ENCODE peak calls at places on chromosomes 7 and 10, in seven cellular contexts. L is Panc1, H is mammary epithelial cell, W is ovary, D is IMR-90, Z is BJ, X is endothelial cell of umbilical vein. B is an unnamed sample.

GRCh38 chr10:16478801-16479200 is 42.0 kb downstream of the PTER start:
- DNase-seq in X (no peak), L (no peak), H (no peak), W (no peak), Z (no peak), D (no peak), B (no peak)

GRCh38 chr10:95504187-95504800 is 56.9 kb downstream of the SORBS1 start:
- DNase-seq in W (no peak), L (no peak), H (no peak), D (no peak), X (no peak), Z (no peak), B (no peak)

GRCh38 chr7:81846398-81846797 is 76.6 kb upstream of the HGF start:
- DNase-seq in L (no peak), Z (peak; percentile 22), H (no peak), D (peak; percentile 74), X (peak; percentile 53), W (no peak), B (peak; percentile 26)

GRCh38 chr7:105594034-105594433 is 12.7 kb upstream of the EFCAB10 start:
- DNase-seq in X (no peak), Z (no peak), W (no peak), L (no peak), H (no peak), D (no peak), B (no peak)

GRCh38 chr7:69756235-69756634 is 158.0 kb downstream of the AUTS2 start:
- DNase-seq in H (no peak), D (no peak), Z (no peak), X (no peak), W (no peak), L (no peak), B (no peak)

GRCh38 chr7:40059057-40059456 is 75.4 kb downstream of the MPLKIP start:
- DNase-seq in W (no peak), H (no peak), X (no peak), D (no peak), L (no peak), Z (no peak), B (no peak)

GRCh38 chr10:119029613-119030420 is at the start of gene NANOS1:
- DNase-seq in D (peak; percentile 21), X (peak; percentile 12), L (no peak), Z (no peak), W (no peak), H (peak; percentile 39), B (no peak)

GRCh38 chr7:150663802-150664494 is 21.6 kb upstream of the GIMAP2 start:
- DNase-seq in H (no peak), D (no peak), W (no peak), L (no peak), X (no peak), Z (no peak), B (no peak)

GRCh38 chr10:13160934-13161266 is 458 bp upstream of the MCM10 start:
- DNase-seq in X (no peak), H (no peak), D (no peak), W (no peak), Z (no peak), L (no peak), B (no peak)

GRCh38 chr7:86391813-86392212 is 251.9 kb upstream of the GRM3 start:
- DNase-seq in W (no peak), H (no peak), L (no peak), X (no peak), D (no peak), Z (no peak), B (no peak)

GRCh38 chr10:79342811-79343541 is 4.3 kb upstream of the PPIF start:
- DNase-seq in X (no peak), L (no peak), H (no peak), W (peak; percentile 17), Z (no peak), D (peak; percentile 29), B (no peak)

GRCh38 chr10:49542353-49542752 is 3.4 kb upstream of the ERCC6 start:
- DNase-seq in W (no peak), D (no peak), L (no peak), Z (no peak), H (no peak), X (no peak), B (no peak)

GRCh38 chr7:5634107-5634950 is 147.1 kb downstream of the RNF216 start:
- DNase-seq in Z (peak; percentile 96), D (peak; percentile 94), W (peak; percentile 53), H (no peak), X (peak; percentile 50), L (no peak), B (peak; percentile 32)

GRCh38 chr10:61792921-61793320 is 108.6 kb upstream of the ARID5B start:
- DNase-seq in X (peak; percentile 87), W (no peak), L (no peak), D (no peak), Z (no peak), H (no peak), B (no peak)

GRCh38 chr7:74220229-74220628 is 10.4 kb downstream of the LAT2 start:
- DNase-seq in W (no peak), L (no peak), X (no peak), Z (no peak), H (no peak), D (no peak), B (no peak)

GRCh38 chr7:150980663-150981062 is 2.5 kb upstream of the KCNH2 start:
- DNase-seq in W (no peak), Z (no peak), H (no peak), X (no peak), D (no peak), L (no peak), B (no peak)

GRCh38 chr10:110651044-110651958 is 7.2 kb downstream of the RBM20 start:
- DNase-seq in Z (peak; percentile 85), H (no peak), D (peak; percentile 98), W (no peak), X (no peak), L (no peak), B (peak; percentile 39)

GRCh38 chr7:22617166-22617565 is 109.8 kb upstream of the IL6 start:
- DNase-seq in H (no peak), L (no peak), W (no peak), Z (no peak), X (no peak), D (no peak), B (no peak)

GRCh38 chr7:37535841-37536240 is 87.2 kb upstream of the ELMO1 start:
- DNase-seq in H (no peak), L (no peak), W (no peak), X (no peak), Z (no peak), D (no peak), B (no peak)

GRCh38 chr7:9201928-9202327 is 768.5 kb downstream of the NXPH1 start:
- DNase-seq in Z (no peak), H (no peak), D (no peak), W (no peak), L (no peak), X (no peak), B (no peak)

GRCh38 chr7:88927-89921 is 103.1 kb upstream of the FAM20C start:
- DNase-seq in W (peak; percentile 31), Z (peak; percentile 76), L (no peak), X (peak; percentile 84), H (peak; percentile 92), D (peak; percentile 96), B (peak; percentile 93)

DNA sequence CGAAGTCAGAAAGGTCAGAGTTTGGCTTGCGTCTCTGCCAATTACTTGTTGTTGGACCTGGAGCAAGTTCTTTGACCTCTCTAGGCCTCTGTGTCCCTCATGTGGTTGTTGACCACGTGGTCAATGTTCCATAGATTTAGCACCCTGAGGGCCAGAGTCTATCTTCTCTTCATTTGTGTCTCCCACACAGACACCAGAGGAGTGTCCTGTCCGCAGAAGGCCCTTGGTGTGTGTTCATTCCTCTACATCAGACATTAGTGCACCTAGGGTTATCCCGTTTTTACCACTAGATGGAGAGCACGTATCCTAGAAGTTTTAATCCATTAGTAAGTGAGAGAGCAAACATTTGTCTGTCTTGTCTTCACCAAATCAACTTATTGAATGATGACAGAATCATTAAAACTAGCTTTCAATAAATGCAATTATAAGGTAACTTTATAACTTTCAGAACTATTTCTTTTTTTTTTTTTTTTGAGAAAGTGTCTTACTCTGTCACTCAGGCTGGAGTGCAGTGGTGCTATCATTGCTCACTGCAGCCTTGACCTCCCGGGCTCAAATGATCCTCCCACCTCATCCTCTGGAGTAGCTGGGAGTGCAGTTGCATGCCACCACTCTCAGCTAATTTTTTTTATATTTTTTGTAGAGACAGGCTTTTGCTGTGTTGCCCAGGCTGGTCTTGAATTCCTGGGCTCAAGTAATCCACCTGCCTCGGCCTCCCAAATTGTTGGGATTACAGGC is 122.5 kb upstream of the ANKRD1 start:
- DNase-seq in Z (no peak), L (no peak), X (peak; percentile 56), W (no peak), D (peak; percentile 16), H (peak; percentile 12), B (no peak)
- TF ChIP-seq CTCF in Z (peak; percentile 46), L (peak; percentile 73), X (peak; percentile 37), W (no peak), D (peak; percentile 48), H (peak; percentile 58), B (peak; percentile 33)

GRCh38 chr10:128577958-128578750 is 451.9 kb upstream of the MKI67 start:
- DNase-seq in L (no peak), D (no peak), Z (no peak), W (no peak), H (no peak), X (no peak), B (no peak)
- H3K27me3 ChIP-seq in L (no peaks in the 10 kb centered on the region), D (no peaks in the 10 kb centered on the region), Z (no peaks in the 10 kb centered on the region), W (no peaks in the 10 kb centered on the region), H (no peaks in the 10 kb centered on the region), X (no peaks in the 10 kb centered on the region), B (no peaks in the 10 kb centered on the region)

DNA sequence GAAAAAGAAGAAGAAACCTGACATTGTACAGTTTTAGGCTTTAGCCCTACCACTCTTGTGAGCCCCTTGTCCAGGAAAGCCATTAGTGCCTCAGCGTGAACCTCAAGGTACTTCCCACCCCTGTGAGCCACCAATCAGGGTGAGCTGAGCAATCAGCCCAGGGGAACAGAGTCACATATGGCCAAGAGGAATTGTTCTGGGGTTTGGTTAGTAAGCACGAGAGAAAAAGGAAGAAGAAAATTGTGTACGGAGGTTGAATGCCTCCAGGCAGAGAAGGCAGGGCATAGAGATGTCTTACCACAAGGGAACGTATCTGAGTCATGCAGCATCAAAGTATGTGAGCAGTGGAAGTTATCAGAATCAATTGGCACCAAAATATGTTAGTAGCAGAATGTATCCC is 33.0 kb upstream of the ARHGAP12 start:
- DNase-seq in X (no peak), Z (peak; percentile 56), W (no peak), L (no peak), D (peak; percentile 64), H (peak; percentile 96), B (no peak)
- H3K4me3 ChIP-seq in X (no peak overlapping the region), Z (no peak overlapping the region), W (no peak overlapping the region), L (no peak overlapping the region), D (no peak overlapping the region), H (peak overlapping the region; percentile 2), B (no peak overlapping the region)

GRCh38 chr10:58330397-58330796 is 4.4 kb upstream of the UBE2D1 start:
- DNase-seq in X (no peak), W (no peak), H (no peak), D (no peak), Z (no peak), L (no peak), B (no peak)

GRCh38 chr10:58336242-58336641 is 1.4 kb downstream of the UBE2D1 start:
- DNase-seq in Z (no peak), D (no peak), H (no peak), W (no peak), L (no peak), X (no peak), B (no peak)

GRCh38 chr10:58334817-58335305 is at the start of gene UBE2D1:
- DNase-seq in L (no peak), X (peak; percentile 69), W (peak; percentile 85), H (peak; percentile 74), D (peak; percentile 56), Z (no peak), B (peak; percentile 26)

GRCh38 chr10:58341422-58341821 is 6.6 kb downstream of the UBE2D1 start:
- DNase-seq in Z (no peak), L (no peak), D (no peak), X (no peak), W (no peak), H (no peak), B (no peak)

GRCh38 chr10:58335306-58336005 is 650 bp downstream of the UBE2D1 start:
- DNase-seq in W (peak; percentile 8), X (peak; percentile 63), Z (no peak), D (peak; percentile 61), H (peak; percentile 73), L (peak; percentile 30), B (peak; percentile 16)
- TF ChIP-seq CTCF in W (no peak), X (no peak), Z (no peak), D (no peak), H (no peak), L (no peak), B (no peak)

B was measured in kidney epithelial cell.